ENCODE peak calls at places on chromosome 1, in four cellular contexts. One of them, this sample, is unnamed.

GRCh38 chr1:6981595-6981994 is 196.3 kb downstream of the CAMTA1 start:
- DNase-seq in T-cell: no peak
- DNase-seq in cardiac muscle cell: no peak
- DNase-seq in colonic mucosa: no peak
- DNase-seq in this sample: no peak

GRCh38 chr1:45326627-45327591 is at the start of gene HPDL:
- DNase-seq in T-cell: peak; percentile 25
- DNase-seq in cardiac muscle cell: peak; percentile 67
- DNase-seq in colonic mucosa: peak; percentile 84
- DNase-seq in this sample: peak; percentile 66

GRCh38 chr1:67314696-67315095 is 7.0 kb downstream of the IL12RB2 start:
- DNase-seq in T-cell: no peak
- DNase-seq in cardiac muscle cell: no peak
- DNase-seq in colonic mucosa: no peak
- DNase-seq in this sample: no peak

GRCh38 chr1:221637641-221638041 is 104.2 kb downstream of the DUSP10 start:
- DNase-seq in T-cell: no peak
- DNase-seq in cardiac muscle cell: peak; percentile 5
- DNase-seq in colonic mucosa: no peak
- DNase-seq in this sample: no peak

GRCh38 chr1:105838071-105838470 is 1218.4 kb upstream of the PRMT6 start:
- DNase-seq in T-cell: no peak
- DNase-seq in cardiac muscle cell: no peak
- DNase-seq in colonic mucosa: no peak
- DNase-seq in this sample: no peak

GRCh38 chr1:10691740-10692125 is 104.7 kb downstream of the CASZ1 start:
- DNase-seq in T-cell: no peak
- DNase-seq in cardiac muscle cell: no peak
- DNase-seq in colonic mucosa: no peak
- DNase-seq in this sample: no peak

GRCh38 chr1:23466423-23466989 is 17.5 kb downstream of the ASAP3 start:
- DNase-seq in T-cell: no peak
- DNase-seq in cardiac muscle cell: no peak
- DNase-seq in colonic mucosa: no peak
- DNase-seq in this sample: no peak

GRCh38 chr1:15352122-15352957 is 57.3 kb upstream of the EFHD2 start:
- DNase-seq in T-cell: no peak
- DNase-seq in cardiac muscle cell: no peak
- DNase-seq in colonic mucosa: peak; percentile 80
- DNase-seq in this sample: peak; percentile 77

GRCh38 chr1:218527737-218528136 is 182.6 kb downstream of the TGFB2 start:
- DNase-seq in T-cell: no peak
- DNase-seq in cardiac muscle cell: no peak
- DNase-seq in colonic mucosa: no peak
- DNase-seq in this sample: no peak